ENCODE peak calls at places on chromosomes 3 and 15, in four cellular contexts. H is MV-4-11; F is T follicular helper cell; P is stimulated activated naive B cell treated with anti-CD40 and anti-IgM and Interleukin-4, amounts not matched to agents 10 μg/mL and 1 μg/mL and 100 μg/mL, for 72 hours. J is an unnamed sample.

GRCh38 chr3:70000028-70000410 is 486 bp downstream of the SAMMSON start:
- DNase-seq in H (no peak), F (no peak), P (no peak), J (no peak)

GRCh38 chr15:40266828-40267304 is 16.0 kb downstream of the ANKRD63 start:
- DNase-seq in H (peak; percentile 72), F (no peak), P (no peak), J (no peak)

GRCh38 chr3:154304116-154304786 is 20.0 kb downstream of the DHX36 start:
- DNase-seq in H (no peak), F (no peak), P (no peak), J (no peak)

GRCh38 chr15:67850995-67851535 is 11.2 kb upstream of the RNU6-1 start:
- DNase-seq in H (peak; percentile 95), F (no peak), P (no peak), J (no peak)

GRCh38 chr3:126264381-126264780 is 84.0 kb upstream of the ALDH1L1 start:
- DNase-seq in H (no peak), F (no peak), P (no peak), J (no peak)

GRCh38 chr15:40349163-40349562 is 1.7 kb upstream of the PHGR1 start:
- DNase-seq in H (no peak), F (no peak), P (no peak), J (no peak)

GRCh38 chr3:127531821-127532220 is 58.7 kb downstream of the TPRA1 start:
- DNase-seq in H (no peak), F (no peak), P (no peak), J (no peak)

GRCh38 chr3:7293286-7293685 is 432.4 kb downstream of the GRM7 start:
- DNase-seq in H (no peak), F (no peak), P (no peak), J (no peak)

GRCh38 chr3:95923496-95924210 is 890.7 kb upstream of the EPHA6 start:
- DNase-seq in H (peak; percentile 89), F (no peak), P (no peak), J (no peak)